ENCODE peak calls at places on chromosomes 1 and 21, in four cellular contexts. Y, U, I and E are unnamed samples.

GRCh38 chr1:109312978-109313775 is 6.4 kb upstream of the MYBPHL start:
- DNase-seq in Y (no peak), U (no peak), I (no peak), E (no peak)

GRCh38 chr1:102085896-102086295 is 89.2 kb upstream of the OLFM3 start:
- DNase-seq in Y (no peak), U (no peak), I (no peak), E (no peak)

GRCh38 chr1:57835620-57836019 is 411.8 kb upstream of the DAB1 start:
- DNase-seq in Y (no peak), U (no peak), I (no peak), E (no peak)

GRCh38 chr1:91161749-91162148 is 139.9 kb upstream of the ZNF644 start:
- DNase-seq in Y (no peak), U (no peak), I (no peak), E (no peak)

GRCh38 chr1:246165826-246166709 is 341.0 kb downstream of the SMYD3 start:
- DNase-seq in Y (no peak), U (no peak), I (no peak), E (no peak)

GRCh38 chr1:112558634-112559033 is 49.9 kb downstream of the WNT2B start:
- DNase-seq in Y (no peak), U (no peak), I (no peak), E (no peak)

GRCh38 chr1:85700422-85700821 is 7.8 kb downstream of the ZNHIT6 start:
- DNase-seq in Y (no peak), U (no peak), I (no peak), E (no peak)

GRCh38 chr1:169381162-169381561 is 13.2 kb downstream of the BLZF1 start:
- DNase-seq in Y (no peak), U (no peak), I (no peak), E (no peak)

GRCh38 chr1:170162385-170163226 is 16.8 kb downstream of the NTMT2 start:
- DNase-seq in Y (no peak), U (no peak), I (no peak), E (no peak)

GRCh38 chr21:25907573-25908275 is 173.0 kb downstream of the GABPA start:
- DNase-seq in Y (no peak), U (no peak), I (no peak), E (no peak)

GRCh38 chr1:181482521-181483083 is 715 bp upstream of the CACNA1E start:
- DNase-seq in Y (peak), U (peak), I (no peak), E (peak)

DNA sequence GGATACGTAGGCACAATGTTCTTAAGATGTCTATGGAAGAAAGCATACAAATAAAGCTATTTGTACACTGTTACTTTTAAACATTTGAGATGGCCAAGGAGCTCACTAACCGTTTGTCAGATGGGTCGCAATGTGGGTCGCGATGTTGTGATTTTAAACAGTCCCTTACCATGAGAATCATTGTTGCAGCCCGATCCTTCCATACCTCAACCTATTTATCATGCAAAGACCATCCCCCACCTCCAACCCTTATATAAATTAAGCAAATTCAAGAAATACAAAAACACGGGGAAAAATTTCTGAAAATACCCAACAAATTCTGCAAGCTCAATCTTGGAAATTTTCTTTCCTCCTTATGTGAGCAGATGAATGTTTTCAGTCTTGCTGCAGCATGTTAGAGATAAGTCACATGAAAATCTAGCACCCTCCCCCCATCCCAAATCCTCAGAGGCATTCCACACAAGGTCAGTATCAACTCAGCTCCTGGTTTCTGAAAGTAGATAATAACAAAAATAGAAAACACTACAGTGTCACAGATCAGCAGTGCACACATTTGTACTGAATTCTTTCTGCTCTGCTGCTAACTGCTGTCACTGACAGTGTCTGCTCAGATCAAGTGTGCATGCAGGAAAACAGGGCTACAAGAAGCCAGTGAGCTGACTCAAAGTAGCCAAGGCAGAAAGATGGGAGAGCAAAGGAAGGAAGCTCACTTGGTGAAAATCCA is 92.9 kb upstream of the TTC39A start:
- DNase-seq in Y (no peak), U (peak), I (no peak), E (no peak)
- TF ChIP-seq TAF1 in Y (no peak), U (no peak), I (no peak), E (no peak)

GRCh38 chr1:15181564-15181963 is 28.0 kb downstream of the TMEM51 start:
- DNase-seq in Y (no peak), U (no peak), I (peak), E (no peak)
- TF ChIP-seq TAF1 in Y (no peak), U (no peak), I (no peak), E (no peak)

DNA sequence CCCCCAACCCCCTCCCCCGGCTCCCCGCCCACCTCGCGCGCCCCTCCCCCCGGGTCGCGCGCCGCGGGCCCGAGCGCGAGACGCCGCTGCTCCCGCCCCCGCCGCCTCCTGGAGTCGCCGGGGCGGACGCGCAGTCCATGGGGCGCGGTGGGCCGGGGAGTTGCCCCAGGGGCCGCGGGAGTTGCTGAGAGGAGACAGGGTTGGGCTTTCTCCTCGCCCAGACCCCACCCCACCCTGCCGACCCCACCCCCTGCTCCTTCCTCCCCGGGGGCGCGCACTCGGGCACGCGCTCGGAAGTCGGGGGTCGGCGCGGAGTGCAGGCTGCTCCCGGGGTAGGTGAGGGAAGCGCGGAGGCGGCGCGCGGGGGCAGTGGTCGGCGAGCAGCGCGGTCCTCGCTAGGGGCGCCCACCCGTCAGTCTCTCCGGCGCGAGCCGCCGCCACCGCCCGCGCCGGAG is at the start of gene LAMC1:
- DNase-seq in Y (peak), U (peak), I (no peak), E (peak)
- TF ChIP-seq TAF1 in Y (no peak), U (no peak), I (no peak), E (no peak)

DNA sequence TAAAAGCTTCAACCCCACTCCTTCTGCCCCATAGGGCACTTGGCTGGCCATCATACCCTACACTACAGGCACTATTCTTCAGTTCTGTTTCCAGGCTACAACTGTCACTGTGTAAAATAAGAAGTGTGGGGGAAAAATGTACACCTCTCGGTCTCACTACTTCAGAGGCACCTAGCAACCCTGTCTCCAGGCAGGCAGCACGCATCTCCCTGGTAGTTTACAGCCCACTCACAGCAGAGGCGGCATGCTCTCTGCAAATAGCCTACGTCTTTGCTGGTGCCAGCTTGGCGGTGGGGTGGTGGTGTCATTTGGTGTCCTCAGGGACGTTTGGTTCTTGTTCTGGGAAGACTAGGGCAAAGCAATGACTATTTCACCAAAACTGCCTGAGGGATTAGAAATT is 48.2 kb upstream of the BTG3 start:
- DNase-seq in Y (no peak), U (no peak), I (no peak), E (no peak)
- TF ChIP-seq TAF1 in Y (no peak), U (no peak), I (no peak), E (no peak)

DNA sequence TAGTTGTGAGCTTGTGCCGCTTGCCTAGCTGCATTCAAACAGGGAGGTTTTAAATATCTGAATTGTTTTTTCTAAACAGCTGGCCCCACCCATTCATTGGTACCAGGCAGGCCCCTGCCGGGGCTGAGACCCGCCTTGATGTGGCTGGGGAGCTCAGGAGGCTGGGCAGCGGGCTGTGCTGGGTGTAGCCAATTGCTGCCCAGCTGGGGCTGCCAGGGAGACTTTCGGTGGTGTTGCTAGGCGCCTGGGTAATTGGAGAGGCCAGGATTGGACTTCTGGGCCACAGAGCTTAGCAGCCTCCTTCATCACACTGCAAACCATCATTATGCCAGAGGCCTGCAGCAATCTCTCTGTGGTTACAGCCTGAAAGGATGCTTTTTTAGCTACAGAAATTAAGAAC is 12.2 kb downstream of the RHBDL2 start:
- DNase-seq in Y (no peak), U (no peak), I (no peak), E (no peak)
- TF ChIP-seq TAF1 in Y (no peak), U (no peak), I (no peak), E (no peak)

DNA sequence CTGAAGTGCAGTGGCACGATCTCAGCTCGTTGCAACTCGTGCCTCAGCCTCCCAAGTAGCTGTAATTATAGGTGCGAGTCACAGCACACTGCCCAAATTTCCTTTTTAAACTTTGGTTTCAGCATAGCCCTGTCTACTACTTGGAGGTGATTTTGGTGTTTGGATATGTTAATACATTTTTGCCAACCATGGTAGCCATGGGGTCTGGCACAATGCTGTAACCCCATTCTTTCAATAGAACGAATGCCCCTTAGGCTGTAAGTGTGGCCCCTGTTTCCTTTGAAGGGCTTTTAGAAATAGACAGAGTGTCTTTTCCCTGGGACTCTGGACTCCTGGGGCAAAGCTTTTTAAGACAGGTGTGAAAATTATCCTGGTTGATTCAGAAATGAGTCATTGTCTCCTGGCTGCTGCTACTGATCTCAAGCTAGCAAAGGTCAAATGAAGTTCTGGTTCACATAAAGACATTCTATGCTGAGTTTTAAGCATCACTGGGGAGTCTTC is 141.1 kb upstream of the RUNX1 start:
- DNase-seq in Y (no peak), U (no peak), I (no peak), E (no peak)
- TF ChIP-seq TAF1 in Y (no peak), U (no peak), I (no peak), E (no peak)

GRCh38 chr1:184513966-184514365 is 127.1 kb downstream of the C1orf21 start:
- DNase-seq in Y (no peak), U (no peak), I (no peak), E (no peak)
- TF ChIP-seq TAF1 in Y (no peak), U (no peak), I (no peak), E (no peak)